ENCODE peak calls at places on chromosomes 12 and 14, in seven cellular contexts. One of them, this sample, is unnamed.

GRCh38 chr12:58249610-58250009 is 308.2 kb downstream of the ATP23 start:
- DNase-seq in colonic mucosa: no peak
- DNase-seq in fibroblast of lung: no peak
- DNase-seq in keratinocyte: no peak
- DNase-seq in NT2/D1: no peak
- DNase-seq in neuronal stem cell: no peak
- DNase-seq in K562: no peak
- DNase-seq in this sample: no peak

GRCh38 chr12:103640831-103641230 is 53.8 kb downstream of the STAB2 start:
- DNase-seq in colonic mucosa: no peak
- DNase-seq in fibroblast of lung: no peak
- DNase-seq in keratinocyte: no peak
- DNase-seq in NT2/D1: no peak
- DNase-seq in neuronal stem cell: no peak
- DNase-seq in K562: no peak
- DNase-seq in this sample: no peak

GRCh38 chr12:106113446-106114083 is 25.2 kb downstream of the NUAK1 start:
- DNase-seq in colonic mucosa: no peak
- DNase-seq in fibroblast of lung: no peak
- DNase-seq in keratinocyte: no peak
- DNase-seq in NT2/D1: no peak
- DNase-seq in neuronal stem cell: no peak
- DNase-seq in K562: no peak
- DNase-seq in this sample: peak; percentile 39

GRCh38 chr12:10073266-10073665 is 25.5 kb downstream of the CLEC1A start:
- DNase-seq in colonic mucosa: no peak
- DNase-seq in fibroblast of lung: no peak
- DNase-seq in keratinocyte: no peak
- DNase-seq in NT2/D1: no peak
- DNase-seq in neuronal stem cell: no peak
- DNase-seq in K562: no peak
- DNase-seq in this sample: no peak

GRCh38 chr14:25226214-25226613 is 176.3 kb upstream of the STXBP6 start:
- DNase-seq in colonic mucosa: no peak
- DNase-seq in fibroblast of lung: no peak
- DNase-seq in keratinocyte: no peak
- DNase-seq in NT2/D1: no peak
- DNase-seq in neuronal stem cell: no peak
- DNase-seq in K562: no peak
- DNase-seq in this sample: no peak

GRCh38 chr12:65956056-65956738 is 131.9 kb downstream of the HMGA2 start:
- DNase-seq in colonic mucosa: no peak
- DNase-seq in fibroblast of lung: peak; percentile 57
- DNase-seq in keratinocyte: no peak
- DNase-seq in NT2/D1: no peak
- DNase-seq in neuronal stem cell: no peak
- DNase-seq in K562: no peak
- DNase-seq in this sample: no peak

GRCh38 chr14:89841855-89842254 is 112.7 kb downstream of the EFCAB11 start:
- DNase-seq in colonic mucosa: no peak
- DNase-seq in fibroblast of lung: no peak
- DNase-seq in keratinocyte: no peak
- DNase-seq in NT2/D1: no peak
- DNase-seq in neuronal stem cell: no peak
- DNase-seq in K562: no peak
- DNase-seq in this sample: no peak

GRCh38 chr12:110744697-110745264 is 2.1 kb upstream of the PPP1CC start:
- DNase-seq in colonic mucosa: peak; percentile 71
- DNase-seq in fibroblast of lung: no peak
- DNase-seq in keratinocyte: peak; percentile 41
- DNase-seq in NT2/D1: no peak
- DNase-seq in neuronal stem cell: no peak
- DNase-seq in K562: no peak
- DNase-seq in this sample: peak; percentile 36

GRCh38 chr12:117485984-117486839 is 124.8 kb upstream of the NOS1 start:
- DNase-seq in colonic mucosa: no peak
- DNase-seq in fibroblast of lung: no peak
- DNase-seq in keratinocyte: no peak
- DNase-seq in NT2/D1: no peak
- DNase-seq in neuronal stem cell: no peak
- DNase-seq in K562: no peak
- DNase-seq in this sample: no peak

GRCh38 chr14:32703246-32703645 is 235.4 kb upstream of the NPAS3 start:
- DNase-seq in colonic mucosa: no peak
- DNase-seq in fibroblast of lung: peak; percentile 59
- DNase-seq in keratinocyte: no peak
- DNase-seq in NT2/D1: no peak
- DNase-seq in neuronal stem cell: no peak
- DNase-seq in K562: no peak
- DNase-seq in this sample: no peak

GRCh38 chr14:52413729-52414453 is 99.8 kb downstream of the PTGER2 start:
- DNase-seq in colonic mucosa: no peak
- DNase-seq in fibroblast of lung: peak; percentile 87
- DNase-seq in keratinocyte: no peak
- DNase-seq in NT2/D1: no peak
- DNase-seq in neuronal stem cell: no peak
- DNase-seq in K562: no peak
- DNase-seq in this sample: peak; percentile 42

GRCh38 chr14:56491299-56492285 is 88.0 kb upstream of the TMEM260 start:
- DNase-seq in colonic mucosa: peak; percentile 48
- DNase-seq in fibroblast of lung: peak; percentile 53
- DNase-seq in keratinocyte: peak; percentile 9
- DNase-seq in NT2/D1: peak; percentile 78
- DNase-seq in neuronal stem cell: peak; percentile 90
- DNase-seq in K562: peak; percentile 12
- DNase-seq in this sample: peak; percentile 79

GRCh38 chr12:48788852-48789775 is at the start of gene ADCY6:
- DNase-seq in colonic mucosa: peak; percentile 86
- DNase-seq in fibroblast of lung: peak; percentile 77
- DNase-seq in keratinocyte: no peak
- DNase-seq in NT2/D1: peak; percentile 74
- DNase-seq in neuronal stem cell: peak; percentile 84
- DNase-seq in K562: peak; percentile 29
- DNase-seq in this sample: peak; percentile 91

GRCh38 chr12:52915637-52916036 is 10.8 kb upstream of the KRT8 start:
- DNase-seq in colonic mucosa: no peak
- DNase-seq in fibroblast of lung: no peak
- DNase-seq in keratinocyte: no peak
- DNase-seq in NT2/D1: no peak
- DNase-seq in neuronal stem cell: no peak
- DNase-seq in K562: no peak
- DNase-seq in this sample: no peak

GRCh38 chr12:52913424-52913821 is 8.5 kb upstream of the KRT8 start:
- DNase-seq in colonic mucosa: peak; percentile 74
- DNase-seq in fibroblast of lung: no peak
- DNase-seq in keratinocyte: no peak
- DNase-seq in NT2/D1: no peak
- DNase-seq in neuronal stem cell: no peak
- DNase-seq in K562: no peak
- DNase-seq in this sample: no peak

GRCh38 chr12:52910248-52910883 is 5.5 kb upstream of the KRT8 start:
- DNase-seq in colonic mucosa: no peak
- DNase-seq in fibroblast of lung: no peak
- DNase-seq in keratinocyte: no peak
- DNase-seq in NT2/D1: no peak
- DNase-seq in neuronal stem cell: no peak
- DNase-seq in K562: peak; percentile 18
- DNase-seq in this sample: no peak

GRCh38 chr12:52914722-52915121 is 9.8 kb upstream of the KRT8 start:
- DNase-seq in colonic mucosa: peak; percentile 38
- DNase-seq in fibroblast of lung: no peak
- DNase-seq in keratinocyte: no peak
- DNase-seq in NT2/D1: no peak
- DNase-seq in neuronal stem cell: no peak
- DNase-seq in K562: no peak
- DNase-seq in this sample: no peak

DNA sequence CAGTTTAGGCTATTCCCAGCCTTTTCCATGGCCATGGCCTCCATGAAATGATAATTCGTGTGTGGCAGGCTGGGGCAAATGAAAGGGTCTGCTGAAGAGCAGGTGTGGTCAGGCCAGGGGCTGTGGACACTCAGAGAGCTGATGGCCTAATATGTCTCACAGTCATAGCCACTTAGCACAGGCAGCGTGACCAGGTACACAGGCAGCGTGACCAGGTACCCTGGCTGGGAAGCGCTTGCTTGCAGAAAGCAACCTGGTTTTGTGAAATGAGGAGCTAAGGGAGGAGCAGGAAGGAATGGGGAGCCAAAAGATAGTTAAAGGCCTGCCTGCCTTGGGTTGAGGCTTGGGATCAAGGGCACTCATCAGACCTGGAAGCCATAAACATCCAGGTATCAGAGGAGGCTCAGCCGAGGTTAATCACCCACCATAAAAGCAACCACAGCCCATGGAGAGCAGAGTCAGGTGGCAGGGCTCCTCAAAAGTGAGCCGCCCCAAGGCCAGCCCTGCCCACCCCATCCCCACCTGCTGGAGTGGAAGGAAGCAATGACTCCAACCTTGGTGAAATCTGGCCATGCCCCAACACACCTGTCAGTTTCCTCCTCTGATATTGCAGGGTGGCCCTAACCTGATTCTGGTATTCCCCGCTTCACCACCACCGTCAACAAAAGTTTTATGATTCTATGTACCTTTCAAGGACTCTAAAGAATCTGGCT is 8.0 kb upstream of the KRT8 start:
- DNase-seq in colonic mucosa: peak; percentile 96
- DNase-seq in fibroblast of lung: no peak
- DNase-seq in keratinocyte: no peak
- DNase-seq in NT2/D1: no peak
- DNase-seq in neuronal stem cell: no peak
- DNase-seq in K562: no peak
- DNase-seq in this sample: no peak
- H3K9ac ChIP-seq in colonic mucosa: peak overlapping the region; percentile 88
- H3K9ac ChIP-seq in fibroblast of lung: no peak overlapping the region
- H3K9ac ChIP-seq in keratinocyte: no peak overlapping the region
- H3K9ac ChIP-seq in NT2/D1: no peak overlapping the region
- H3K9ac ChIP-seq in neuronal stem cell: peak overlapping the region; percentile 51
- H3K9ac ChIP-seq in K562: peak overlapping the region; percentile 8
- H3K9ac ChIP-seq in this sample: no peak overlapping the region

GRCh38 chr12:53805067-53805466 is 53.3 kb upstream of the CISTR start:
- DNase-seq in colonic mucosa: no peak
- DNase-seq in fibroblast of lung: peak; percentile 56
- DNase-seq in keratinocyte: no peak
- DNase-seq in NT2/D1: no peak
- DNase-seq in neuronal stem cell: no peak
- DNase-seq in K562: no peak
- DNase-seq in this sample: no peak

GRCh38 chr12:53805801-53806200 is 54.0 kb upstream of the CISTR start:
- DNase-seq in colonic mucosa: no peak
- DNase-seq in fibroblast of lung: no peak
- DNase-seq in keratinocyte: no peak
- DNase-seq in NT2/D1: no peak
- DNase-seq in neuronal stem cell: no peak
- DNase-seq in K562: no peak
- DNase-seq in this sample: no peak

GRCh38 chr12:53807322-53807721 is 55.5 kb upstream of the CISTR start:
- DNase-seq in colonic mucosa: no peak
- DNase-seq in fibroblast of lung: no peak
- DNase-seq in keratinocyte: no peak
- DNase-seq in NT2/D1: no peak
- DNase-seq in neuronal stem cell: no peak
- DNase-seq in K562: no peak
- DNase-seq in this sample: no peak

GRCh38 chr12:53808023-53808705 is 56.4 kb upstream of the CISTR start:
- DNase-seq in colonic mucosa: no peak
- DNase-seq in fibroblast of lung: no peak
- DNase-seq in keratinocyte: no peak
- DNase-seq in NT2/D1: no peak
- DNase-seq in neuronal stem cell: no peak
- DNase-seq in K562: no peak
- DNase-seq in this sample: no peak

GRCh38 chr12:53806689-53807088 is 54.9 kb upstream of the CISTR start:
- DNase-seq in colonic mucosa: no peak
- DNase-seq in fibroblast of lung: peak; percentile 72
- DNase-seq in keratinocyte: no peak
- DNase-seq in NT2/D1: no peak
- DNase-seq in neuronal stem cell: no peak
- DNase-seq in K562: no peak
- DNase-seq in this sample: peak; percentile 44
- H3K27me3 ChIP-seq in colonic mucosa: peaks cover 13% of the 10 kb centered on the region
- H3K27me3 ChIP-seq in fibroblast of lung: peaks cover 37% of the 10 kb centered on the region
- H3K27me3 ChIP-seq in keratinocyte: peaks cover 11% of the 10 kb centered on the region
- H3K27me3 ChIP-seq in NT2/D1: peaks cover 5% of the 10 kb centered on the region
- H3K27me3 ChIP-seq in neuronal stem cell: peaks cover 81% of the 10 kb centered on the region
- H3K27me3 ChIP-seq in K562: peaks cover 26% of the 10 kb centered on the region
- H3K27me3 ChIP-seq in this sample: peaks cover 51% of the 10 kb centered on the region

GRCh38 chr12:19031032-19031431 is 98.5 kb upstream of the PLEKHA5 start:
- DNase-seq in colonic mucosa: no peak
- DNase-seq in fibroblast of lung: peak; percentile 89
- DNase-seq in keratinocyte: peak; percentile 88
- DNase-seq in NT2/D1: no peak
- DNase-seq in neuronal stem cell: no peak
- DNase-seq in K562: no peak
- DNase-seq in this sample: peak; percentile 80

GRCh38 chr12:19032826-19033225 is 96.7 kb upstream of the PLEKHA5 start:
- DNase-seq in colonic mucosa: no peak
- DNase-seq in fibroblast of lung: no peak
- DNase-seq in keratinocyte: no peak
- DNase-seq in NT2/D1: no peak
- DNase-seq in neuronal stem cell: no peak
- DNase-seq in K562: no peak
- DNase-seq in this sample: no peak

GRCh38 chr12:19033244-19033643 is 96.3 kb upstream of the PLEKHA5 start:
- DNase-seq in colonic mucosa: no peak
- DNase-seq in fibroblast of lung: no peak
- DNase-seq in keratinocyte: no peak
- DNase-seq in NT2/D1: no peak
- DNase-seq in neuronal stem cell: no peak
- DNase-seq in K562: no peak
- DNase-seq in this sample: no peak

GRCh38 chr12:19030180-19030579 is 99.4 kb upstream of the PLEKHA5 start:
- DNase-seq in colonic mucosa: no peak
- DNase-seq in fibroblast of lung: no peak
- DNase-seq in keratinocyte: peak; percentile 30
- DNase-seq in NT2/D1: no peak
- DNase-seq in neuronal stem cell: no peak
- DNase-seq in K562: no peak
- DNase-seq in this sample: peak; percentile 60

GRCh38 chr12:19030603-19031002 is 98.9 kb upstream of the PLEKHA5 start:
- DNase-seq in colonic mucosa: no peak
- DNase-seq in fibroblast of lung: no peak
- DNase-seq in keratinocyte: no peak
- DNase-seq in NT2/D1: no peak
- DNase-seq in neuronal stem cell: no peak
- DNase-seq in K562: no peak
- DNase-seq in this sample: peak; percentile 42
- H3K9ac ChIP-seq in colonic mucosa: no peak overlapping the region
- H3K9ac ChIP-seq in fibroblast of lung: no peak overlapping the region
- H3K9ac ChIP-seq in keratinocyte: peak overlapping the region; percentile 40
- H3K9ac ChIP-seq in NT2/D1: no peak overlapping the region
- H3K9ac ChIP-seq in neuronal stem cell: no peak overlapping the region
- H3K9ac ChIP-seq in K562: no peak overlapping the region
- H3K9ac ChIP-seq in this sample: no peak overlapping the region

DNA sequence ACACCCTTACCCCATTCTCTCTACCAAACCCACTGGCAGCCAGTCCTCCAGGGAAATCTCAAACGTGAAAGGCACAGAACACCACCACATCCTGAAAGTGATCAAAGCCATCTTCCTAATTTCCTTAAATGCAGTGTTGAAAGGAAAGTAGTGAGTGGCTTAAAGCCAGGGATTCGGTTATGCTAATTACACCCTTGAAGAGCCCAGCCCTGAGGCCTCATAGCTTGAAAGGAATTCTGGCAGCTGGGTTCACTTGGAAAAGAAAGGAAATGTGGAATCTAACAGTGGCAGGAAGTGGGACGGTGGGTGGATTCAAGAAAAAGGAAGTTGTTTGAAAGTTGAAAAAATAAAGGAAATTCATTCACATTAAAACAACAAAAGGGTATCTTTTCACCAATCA is 73.0 kb upstream of the FICD start:
- DNase-seq in colonic mucosa: no peak
- DNase-seq in fibroblast of lung: no peak
- DNase-seq in keratinocyte: no peak
- DNase-seq in NT2/D1: peak; percentile 83
- DNase-seq in neuronal stem cell: no peak
- DNase-seq in K562: no peak
- DNase-seq in this sample: peak; percentile 38
- H3K27me3 ChIP-seq in colonic mucosa: no peaks in the 10 kb centered on the region
- H3K27me3 ChIP-seq in fibroblast of lung: no peaks in the 10 kb centered on the region
- H3K27me3 ChIP-seq in keratinocyte: no peaks in the 10 kb centered on the region
- H3K27me3 ChIP-seq in NT2/D1: no peaks in the 10 kb centered on the region
- H3K27me3 ChIP-seq in neuronal stem cell: peaks cover 3% of the 10 kb centered on the region
- H3K27me3 ChIP-seq in K562: peaks cover 11% of the 10 kb centered on the region
- H3K27me3 ChIP-seq in this sample: peaks cover 9% of the 10 kb centered on the region

This sample was measured in adipocyte.